ENCODE peak calls at places on chromosomes 2 and 18, in nine cellular contexts. V is CD8-positive, alpha-beta memory T cell; M is astrocyte of the spinal cord; B is hepatocyte; D is kidney epithelial cell; P is heart right ventricle; Z is cardiac muscle cell; K is fibroblast of lung; F is CD8-positive, alpha-beta T cell. Y is an unnamed sample.

GRCh38 chr2:196166876-196167275 is 4.5 kb downstream of the STK17B start:
- DNase-seq in V (no peak), M (peak; percentile 92), B (no peak), D (no peak), P (no peak), Z (peak; percentile 69), K (peak; percentile 93), F (no peak), Y (no peak)

GRCh38 chr2:138942466-138942865 is 162.3 kb upstream of the NXPH2 start:
- DNase-seq in V (no peak), M (no peak), B (peak; percentile 59), D (no peak), P (no peak), Z (no peak), K (no peak), F (no peak), Y (peak; percentile 33)

GRCh38 chr2:189076131-189076530 is 102.0 kb downstream of the COL3A1 start:
- DNase-seq in V (no peak), M (no peak), B (no peak), D (no peak), P (no peak), Z (no peak), K (no peak), F (no peak), Y (no peak)

GRCh38 chr2:25492726-25493125 is 151.0 kb upstream of the DNMT3A start:
- DNase-seq in V (no peak), M (no peak), B (no peak), D (no peak), P (no peak), Z (no peak), K (no peak), F (no peak), Y (no peak)

GRCh38 chr18:56903686-56904085 is 243.2 kb upstream of the BOD1L2 start:
- DNase-seq in V (no peak), M (no peak), B (no peak), D (no peak), P (no peak), Z (no peak), K (no peak), F (no peak), Y (no peak)

GRCh38 chr2:236974752-236975151 is 110.9 kb upstream of the COPS8 start:
- DNase-seq in V (no peak), M (no peak), B (no peak), D (no peak), P (no peak), Z (no peak), K (no peak), F (no peak), Y (no peak)

GRCh38 chr18:34707670-34708069 is 2.4 kb upstream of the DTNA start:
- DNase-seq in V (no peak), M (peak; percentile 93), B (peak; percentile 77), D (peak; percentile 57), P (no peak), Z (peak; percentile 93), K (peak; percentile 96), F (no peak), Y (peak; percentile 36)

GRCh38 chr18:75211002-75211621 is 515 bp downstream of the TSHZ1 start:
- DNase-seq in V (no peak), M (peak; percentile 41), B (peak; percentile 49), D (no peak), P (peak; percentile 32), Z (peak; percentile 40), K (peak; percentile 47), F (peak; percentile 38), Y (no peak)

GRCh38 chr2:225668606-225669266 is 269.2 kb downstream of the NYAP2 start:
- DNase-seq in V (no peak), M (peak; percentile 78), B (peak; percentile 68), D (peak; percentile 31), P (no peak), Z (peak; percentile 80), K (peak; percentile 84), F (peak; percentile 17), Y (peak; percentile 57)

GRCh38 chr2:212936572-212936971 is 214.8 kb downstream of the IKZF2 start:
- DNase-seq in V (no peak), M (no peak), B (no peak), D (no peak), P (no peak), Z (no peak), K (no peak), F (no peak), Y (no peak)

GRCh38 chr2:98269274-98269673 is 77.0 kb upstream of the CNGA3 start:
- DNase-seq in V (no peak), M (peak; percentile 58), B (peak; percentile 72), D (no peak), P (no peak), Z (peak; percentile 75), K (peak; percentile 71), F (no peak), Y (peak; percentile 62)

GRCh38 chr2:5694016-5694690 is 2.0 kb downstream of the SOX11 start:
- DNase-seq in V (no peak), M (peak; percentile 50), B (peak; percentile 44), D (no peak), P (no peak), Z (peak; percentile 2), K (peak; percentile 27), F (no peak), Y (no peak)

GRCh38 chr2:5695641-5696350 is 3.6 kb downstream of the SOX11 start:
- DNase-seq in V (no peak), M (peak; percentile 72), B (peak; percentile 60), D (no peak), P (no peak), Z (peak; percentile 25), K (peak; percentile 73), F (no peak), Y (peak; percentile 33)

GRCh38 chr2:5691659-5692529 is at the start of gene SOX11:
- DNase-seq in V (no peak), M (peak; percentile 98), B (peak; percentile 97), D (peak; percentile 70), P (peak; percentile 57), Z (peak; percentile 70), K (peak; percentile 96), F (no peak), Y (peak; percentile 90)

GRCh38 chr2:5692561-5693287 is 540 bp downstream of the SOX11 start:
- DNase-seq in V (no peak), M (peak; percentile 72), B (peak; percentile 58), D (no peak), P (no peak), Z (peak; percentile 21), K (peak; percentile 58), F (no peak), Y (peak; percentile 25)

GRCh38 chr2:5693288-5694015 is 1.3 kb downstream of the SOX11 start:
- DNase-seq in V (no peak), M (peak; percentile 49), B (peak; percentile 43), D (no peak), P (no peak), Z (peak; percentile 3), K (peak; percentile 26), F (no peak), Y (no peak)
- H3K4me3 ChIP-seq in V (no peak overlapping the region), M (peak overlapping the region; percentile 81), B (peak overlapping the region; percentile 73), D (peak overlapping the region; percentile 68), P (peak overlapping the region; percentile 35), Z (peak overlapping the region; percentile 91), K (peak overlapping the region; percentile 53), F (no peak overlapping the region), Y (peak overlapping the region; percentile 89)

GRCh38 chr2:109017017-109017416 is 28.0 kb upstream of the EDAR start:
- DNase-seq in V (no peak), M (no peak), B (no peak), D (no peak), P (no peak), Z (no peak), K (no peak), F (no peak), Y (no peak)

GRCh38 chr2:109018452-109018851 is 29.4 kb upstream of the EDAR start:
- DNase-seq in V (no peak), M (no peak), B (no peak), D (no peak), P (no peak), Z (no peak), K (no peak), F (no peak), Y (no peak)

GRCh38 chr2:109013046-109013445 is 24.0 kb upstream of the EDAR start:
- DNase-seq in V (no peak), M (no peak), B (peak; percentile 35), D (no peak), P (no peak), Z (no peak), K (no peak), F (no peak), Y (no peak)

GRCh38 chr2:109014476-109014875 is 25.5 kb upstream of the EDAR start:
- DNase-seq in V (no peak), M (no peak), B (no peak), D (no peak), P (no peak), Z (no peak), K (no peak), F (no peak), Y (no peak)

GRCh38 chr2:109016376-109016775 is 27.4 kb upstream of the EDAR start:
- DNase-seq in V (no peak), M (no peak), B (no peak), D (no peak), P (no peak), Z (no peak), K (no peak), F (no peak), Y (no peak)
- H3K4me3 ChIP-seq in V (no peak overlapping the region), M (no peak overlapping the region), B (no peak overlapping the region), D (no peak overlapping the region), P (no peak overlapping the region), Z (no peak overlapping the region), K (no peak overlapping the region), F (no peak overlapping the region), Y (no peak overlapping the region)

GRCh38 chr2:74585406-74586182 is 31.1 kb downstream of the DOK1 start:
- DNase-seq in V (no peak), M (no peak), B (no peak), D (no peak), P (peak; percentile 38), Z (peak; percentile 33), K (peak; percentile 26), F (no peak), Y (no peak)
- H3K4me3 ChIP-seq in V (no peak overlapping the region), M (no peak overlapping the region), B (no peak overlapping the region), D (no peak overlapping the region), P (no peak overlapping the region), Z (no peak overlapping the region), K (no peak overlapping the region), F (no peak overlapping the region), Y (no peak overlapping the region)

DNA sequence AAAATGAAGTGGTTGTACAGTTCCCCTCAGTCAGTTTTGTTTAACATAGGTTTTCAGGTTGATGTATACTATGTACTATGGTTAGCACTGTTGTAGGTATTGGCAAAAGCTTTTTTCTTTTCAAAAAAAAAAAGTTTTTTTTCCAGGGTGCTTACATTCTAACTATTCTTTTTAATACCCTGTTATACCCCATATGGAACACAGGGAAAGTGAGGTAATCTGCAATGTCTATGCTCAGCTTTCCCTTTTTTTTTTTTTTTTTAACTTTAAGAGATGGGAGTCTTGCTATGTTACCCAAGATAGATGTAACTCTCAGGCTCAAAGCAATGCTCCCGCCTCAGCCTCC is 590 bp upstream of the CCDC138 start:
- DNase-seq in V (no peak), M (no peak), B (no peak), D (no peak), P (no peak), Z (no peak), K (peak; percentile 42), F (no peak), Y (no peak)
- H3K4me3 ChIP-seq in V (peak overlapping the region; percentile 89), M (peak overlapping the region; percentile 67), B (peak overlapping the region; percentile 73), D (peak overlapping the region; percentile 65), P (peak overlapping the region; percentile 78), Z (peak overlapping the region; percentile 46), K (peak overlapping the region; percentile 76), F (peak overlapping the region; percentile 90), Y (peak overlapping the region; percentile 89)

GRCh38 chr2:159615936-159616733 is at the start of gene BAZ2B:
- DNase-seq in V (no peak), M (peak; percentile 88), B (peak; percentile 77), D (peak; percentile 66), P (peak; percentile 57), Z (peak; percentile 85), K (peak; percentile 87), F (peak; percentile 25), Y (peak; percentile 48)
- H3K4me3 ChIP-seq in V (peak within 1 kb of the TSS; percentile 14), M (peak within 1 kb of the TSS; percentile 58), B (peak within 1 kb of the TSS; percentile 64), D (peak within 1 kb of the TSS; percentile 85), P (peak within 1 kb of the TSS; percentile 58), Z (peak within 1 kb of the TSS; percentile 74), K (peak within 1 kb of the TSS; percentile 77), F (peak within 1 kb of the TSS; percentile 65), Y (peak within 1 kb of the TSS; percentile 89)

Y was measured in NT2/D1.